ENCODE peak calls at places on chromosomes 6 and 20, in five cellular contexts. One of them, this sample, is unnamed.

GRCh38 chr6:80143312-80143960 is 37.0 kb downstream of the BCKDHB start:
- DNase-seq in D341Med: no peak
- DNase-seq in CD8-positive, alpha-beta T cell: no peak
- DNase-seq in LoVo: peak
- DNase-seq in right cardiac atrium: peak
- DNase-seq in this sample: peak

GRCh38 chr6:52549428-52549827 is 27.4 kb downstream of the TRAM2 start:
- DNase-seq in D341Med: no peak
- DNase-seq in right cardiac atrium: no peak
- DNase-seq in LoVo: no peak
- DNase-seq in CD8-positive, alpha-beta T cell: no peak
- DNase-seq in this sample: no peak

GRCh38 chr20:58652606-58653303 is 1.7 kb downstream of the STX16 start:
- DNase-seq in LoVo: no peak
- DNase-seq in CD8-positive, alpha-beta T cell: no peak
- DNase-seq in D341Med: no peak
- DNase-seq in right cardiac atrium: no peak
- DNase-seq in this sample: peak

GRCh38 chr6:4961322-4962168 is 42.3 kb downstream of the RPP40 start:
- DNase-seq in CD8-positive, alpha-beta T cell: no peak
- DNase-seq in LoVo: no peak
- DNase-seq in right cardiac atrium: no peak
- DNase-seq in D341Med: no peak
- DNase-seq in this sample: no peak

GRCh38 chr6:7418238-7418905 is 28.8 kb downstream of the RIOK1 start:
- DNase-seq in D341Med: no peak
- DNase-seq in right cardiac atrium: no peak
- DNase-seq in CD8-positive, alpha-beta T cell: no peak
- DNase-seq in LoVo: no peak
- DNase-seq in this sample: peak

GRCh38 chr20:34896086-34896551 is 19.7 kb downstream of the ACSS2 start:
- DNase-seq in right cardiac atrium: no peak
- DNase-seq in CD8-positive, alpha-beta T cell: no peak
- DNase-seq in D341Med: no peak
- DNase-seq in LoVo: no peak
- DNase-seq in this sample: no peak

GRCh38 chr20:45358282-45359068 is 4.5 kb upstream of the SYS1 start:
- DNase-seq in right cardiac atrium: peak
- DNase-seq in CD8-positive, alpha-beta T cell: no peak
- DNase-seq in LoVo: no peak
- DNase-seq in D341Med: no peak
- DNase-seq in this sample: no peak

GRCh38 chr6:38248500-38249234 is 391.1 kb downstream of the BTBD9 start:
- DNase-seq in right cardiac atrium: no peak
- DNase-seq in LoVo: no peak
- DNase-seq in D341Med: no peak
- DNase-seq in CD8-positive, alpha-beta T cell: no peak
- DNase-seq in this sample: peak

This sample was measured in epithelial cell of esophagus.